ENCODE peak calls at places on chromosomes 5 and 9, in ten cellular contexts. Q is NCI-H1092 treated with DMSO at 0.1 percent for 48 hours; L is PC-3; H is NCI-H1105; S is heart left ventricle; M is amniotic stem cell; P is stimulated activated CD8-positive, alpha-beta memory T cell treated with anti-CD3 and anti-CD28 coated beads, Interleukin-15, amount 100 ng/mL, for 24 hours; F is hypothalamus; C is fibroblast of the conjunctiva; Z is body of pancreas. V is an unnamed sample.

GRCh38 chr5:169979871-169980270 is 424 bp downstream of the INSYN2B start:
- DNase-seq in Q (no peak), L (no peak), H (no peak), S (no peak), M (no peak), P (no peak), F (no peak), C (no peak), Z (no peak), V (no peak)

GRCh38 chr9:126154182-126154827 is 172.3 kb upstream of the MVB12B start:
- DNase-seq in Q (no peak), L (no peak), H (no peak), S (no peak), M (no peak), P (no peak), F (no peak), C (no peak), Z (no peak), V (no peak)

GRCh38 chr9:105296445-105296844 is 52.0 kb downstream of the SLC44A1 start:
- DNase-seq in Q (no peak), L (no peak), H (no peak), S (no peak), M (no peak), P (no peak), F (no peak), C (no peak), Z (no peak), V (no peak)

GRCh38 chr9:36451949-36452348 is 51.9 kb upstream of the RNF38 start:
- DNase-seq in Q (no peak), L (no peak), H (no peak), S (no peak), M (no peak), P (no peak), F (no peak), C (no peak), Z (no peak), V (no peak)

GRCh38 chr5:94524841-94525697 is 93.3 kb downstream of the KIAA0825 start:
- DNase-seq in Q (peak), L (peak), H (no peak), S (no peak), M (no peak), P (no peak), F (no peak), C (peak), Z (peak), V (no peak)

GRCh38 chr5:78899922-78900362 is 85.2 kb downstream of the ARSB start:
- DNase-seq in Q (no peak), L (peak), H (no peak), S (no peak), M (no peak), P (no peak), F (no peak), C (peak), Z (peak), V (no peak)

GRCh38 chr9:110123364-110124095 is 84.4 kb downstream of the C9orf152 start:
- DNase-seq in Q (no peak), L (no peak), H (no peak), S (no peak), M (peak), P (no peak), F (no peak), C (no peak), Z (no peak), V (no peak)

GRCh38 chr5:112729630-112730029 is 8.1 kb upstream of the APC start:
- DNase-seq in Q (no peak), L (no peak), H (no peak), S (no peak), M (no peak), P (no peak), F (no peak), C (no peak), Z (no peak), V (no peak)

GRCh38 chr5:75463726-75464125 is 47.7 kb downstream of the CERT1 start:
- DNase-seq in Q (no peak), L (peak), H (no peak), S (no peak), M (no peak), P (no peak), F (no peak), C (no peak), Z (no peak), V (no peak)

GRCh38 chr5:139090566-139090965 is 107.6 kb downstream of the SIL1 start:
- DNase-seq in Q (no peak), L (no peak), H (no peak), S (no peak), M (no peak), P (no peak), F (no peak), C (no peak), Z (no peak), V (no peak)

GRCh38 chr5:174323878-174324281 is 278.4 kb downstream of the NSG2 start:
- DNase-seq in Q (no peak), L (peak), H (peak), S (no peak), M (no peak), P (no peak), F (peak), C (no peak), Z (peak), V (no peak)

GRCh38 chr9:32906213-32906612 is 95.2 kb downstream of the APTX start:
- DNase-seq in Q (no peak), L (no peak), H (no peak), S (no peak), M (no peak), P (no peak), F (no peak), C (no peak), Z (no peak), V (no peak)

GRCh38 chr5:78269088-78269703 is 25.3 kb downstream of the AP3B1 start:
- DNase-seq in Q (no peak), L (peak), H (no peak), S (no peak), M (no peak), P (no peak), F (no peak), C (no peak), Z (no peak), V (no peak)

GRCh38 chr5:107389130-107389553 is 281.6 kb downstream of the EFNA5 start:
- DNase-seq in Q (peak), L (peak), H (no peak), S (no peak), M (peak), P (no peak), F (no peak), C (no peak), Z (no peak), V (no peak)

GRCh38 chr5:174520420-174521396 is 203.7 kb upstream of the MSX2 start:
- DNase-seq in Q (no peak), L (no peak), H (no peak), S (no peak), M (no peak), P (no peak), F (no peak), C (no peak), Z (peak), V (no peak)

GRCh38 chr5:87113848-87114247 is 153.8 kb upstream of the RASA1 start:
- DNase-seq in Q (no peak), L (peak), H (no peak), S (no peak), M (peak), P (no peak), F (no peak), C (no peak), Z (no peak), V (no peak)

GRCh38 chr9:129491486-129491855 is 129.4 kb downstream of the C9orf50 start:
- DNase-seq in Q (no peak), L (no peak), H (no peak), S (peak), M (no peak), P (no peak), F (no peak), C (no peak), Z (peak), V (no peak)